ENCODE peak calls at places on chromosomes 3 and 15, in six cellular contexts. X is IMR-90, D is neuronal stem cell, A is mesenchymal stem cell, Y is H9, O is H1. M is an unnamed sample.

GRCh38 chr3:139676634-139677197 is 1.1 kb downstream of the NMNAT3 start:
- DNase-seq in X (no peak), A (no peak), O (no peak), D (no peak), Y (no peak), M (no peak)

GRCh38 chr3:35727179-35727578 is 87.9 kb downstream of the ARPP21 start:
- DNase-seq in D (no peak), O (no peak), A (no peak), Y (no peak), X (no peak), M (no peak)

GRCh38 chr15:67382723-67383122 is 128.1 kb downstream of the IQCH start:
- DNase-seq in A (no peak), X (no peak), Y (no peak), D (no peak), O (no peak), M (no peak)

GRCh38 chr15:67109141-67110034 is 44.0 kb downstream of the SMAD3 start:
- DNase-seq in A (peak; percentile 99), O (no peak), X (peak; percentile 99), D (no peak), Y (no peak), M (peak; percentile 65)

GRCh38 chr3:61315874-61316273 is 64.6 kb upstream of the FHIT start:
- DNase-seq in Y (peak; percentile 68), A (peak; percentile 2), O (no peak), D (peak; percentile 11), X (no peak), M (peak; percentile 70)

GRCh38 chr3:39279745-39280517 is at the start of gene CX3CR1:
- DNase-seq in A (no peak), D (no peak), X (no peak), O (no peak), Y (no peak), M (no peak)

GRCh38 chr15:60760646-60761504 is 281.9 kb upstream of the ICE2 start:
- DNase-seq in Y (no peak), X (peak; percentile 65), O (no peak), D (no peak), A (peak; percentile 78), M (no peak)

GRCh38 chr3:130821821-130822220 is 72.1 kb upstream of the ATP2C1 start:
- DNase-seq in A (no peak), O (no peak), X (no peak), D (no peak), Y (no peak), M (no peak)

GRCh38 chr15:39338251-39338650 is 242.6 kb upstream of the THBS1 start:
- DNase-seq in A (no peak), O (no peak), D (no peak), X (no peak), Y (no peak), M (no peak)

GRCh38 chr3:39962566-39962965 is 153.2 kb downstream of the MYRIP start:
- DNase-seq in A (no peak), Y (no peak), O (no peak), X (no peak), D (no peak), M (no peak)

GRCh38 chr3:129556358-129556695 is 13.4 kb downstream of the H1-8 start:
- DNase-seq in X (no peak), Y (no peak), O (no peak), A (no peak), D (no peak), M (no peak)

GRCh38 chr3:14836049-14836468 is 17.3 kb downstream of the FGD5 start:
- DNase-seq in D (no peak), A (no peak), Y (no peak), O (no peak), X (no peak), M (no peak)

GRCh38 chr3:64387688-64388087 is 162.4 kb upstream of the PRICKLE2 start:
- DNase-seq in O (no peak), D (no peak), X (no peak), Y (no peak), A (no peak), M (no peak)

GRCh38 chr3:23099677-23100076 is 103.5 kb upstream of the UBE2E2 start:
- DNase-seq in O (no peak), Y (no peak), D (no peak), A (no peak), X (no peak), M (no peak)

GRCh38 chr3:45962033-45962432 is 18.8 kb downstream of the CXCR6 start:
- DNase-seq in A (no peak), X (no peak), O (no peak), D (no peak), Y (no peak), M (no peak)

GRCh38 chr3:107412376-107412775 is 35.1 kb downstream of the CCDC54 start:
- DNase-seq in O (no peak), Y (no peak), A (no peak), X (peak; percentile 49), D (no peak), M (no peak)

GRCh38 chr3:70970136-70970535 is 613.4 kb downstream of the FOXP1 start:
- DNase-seq in Y (no peak), X (no peak), D (no peak), A (no peak), O (no peak), M (no peak)

GRCh38 chr3:28241221-28242160 is at the start of gene CMC1:
- DNase-seq in X (peak; percentile 94), A (peak; percentile 95), D (peak; percentile 93), O (peak; percentile 94), Y (peak; percentile 98), M (peak; percentile 99)

GRCh38 chr3:138898301-138898700 is 48.6 kb downstream of the FOXL2 start:
- DNase-seq in A (no peak), D (no peak), Y (no peak), X (peak; percentile 57), O (no peak), M (no peak)

GRCh38 chr15:83709246-83709645 is 55.3 kb downstream of the ADAMTSL3 start:
- DNase-seq in O (no peak), D (no peak), X (peak; percentile 38), A (no peak), Y (no peak), M (no peak)

GRCh38 chr3:80445053-80445452 is 677.3 kb upstream of the ROBO1 start:
- DNase-seq in A (no peak), Y (no peak), O (no peak), X (no peak), D (no peak), M (no peak)

GRCh38 chr3:71728632-71729342 is 3.6 kb upstream of the EIF4E3 start:
- DNase-seq in A (peak; percentile 56), O (no peak), Y (peak; percentile 84), X (no peak), D (peak; percentile 69), M (peak; percentile 97)

GRCh38 chr3:42122261-42123011 is 31.3 kb downstream of the TRAK1 start:
- DNase-seq in A (no peak), Y (no peak), D (no peak), O (no peak), X (no peak), M (peak; percentile 19)

DNA sequence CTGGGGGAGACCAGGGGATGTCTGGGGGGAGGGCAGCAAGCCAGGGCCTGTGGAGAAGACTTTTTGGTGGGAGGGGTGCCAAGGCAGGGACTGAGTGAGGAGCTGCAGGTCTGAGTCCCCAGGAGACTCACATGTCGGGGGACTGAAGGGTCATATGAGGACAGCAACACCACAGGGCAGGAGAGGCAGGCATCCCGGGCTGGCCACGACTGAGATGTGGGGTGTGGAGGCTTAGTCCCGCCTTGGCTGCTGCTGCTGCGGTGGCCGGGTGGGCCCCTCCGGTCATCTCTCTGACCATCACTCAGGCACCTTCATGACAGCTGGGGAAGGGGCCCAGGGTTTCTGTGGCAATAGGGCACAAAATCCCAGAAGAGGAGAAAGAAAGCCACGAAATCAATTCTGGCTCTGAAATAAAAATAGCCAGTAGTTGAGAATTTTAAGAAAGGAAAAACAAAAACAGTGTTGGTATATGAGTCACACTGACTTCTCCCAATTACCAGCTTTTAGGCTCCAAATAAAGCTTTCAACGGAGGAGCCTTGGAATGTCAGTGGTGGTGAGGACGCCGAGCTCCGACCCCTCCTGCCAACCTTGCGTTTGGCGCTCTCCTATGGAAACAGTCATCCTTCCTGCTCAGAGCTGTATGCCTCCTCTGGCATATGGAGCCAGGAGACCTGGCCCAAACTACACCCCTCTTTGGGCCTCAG is 52.9 kb upstream of the ITGA11 start:
- DNase-seq in O (no peak), Y (no peak), X (peak; percentile 59), D (no peak), A (peak; percentile 61), M (no peak)
- H2BK15ac ChIP-seq in O (no peak overlapping the region), Y (no peak overlapping the region), X (peak overlapping the region; percentile 64), D (no peak overlapping the region), A (peak overlapping the region; percentile 56), M (no peak overlapping the region)

DNA sequence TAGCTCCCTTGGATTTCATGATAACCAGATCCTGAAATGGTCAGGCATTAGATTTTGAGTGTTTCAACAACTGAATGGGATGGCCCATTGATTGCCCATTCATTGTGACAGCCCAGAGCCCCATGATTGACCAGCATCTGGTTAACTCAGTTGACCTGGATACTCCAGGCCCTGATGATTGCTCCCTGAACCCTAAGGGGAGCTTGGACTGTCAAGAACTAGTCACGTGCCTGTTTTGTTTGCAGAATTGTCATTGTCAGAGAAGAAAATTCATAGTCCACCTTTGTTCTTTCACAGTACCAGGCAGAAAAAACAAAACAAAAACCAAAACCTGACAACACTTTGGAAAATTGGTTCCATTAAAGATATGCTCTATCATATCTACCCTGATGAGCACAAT is 241.3 kb upstream of the ONECUT1 start:
- DNase-seq in O (no peak), D (no peak), X (no peak), A (no peak), Y (no peak), M (no peak)
- H3K4me2 ChIP-seq in O (no peak overlapping the region), D (no peak overlapping the region), X (no peak overlapping the region), A (no peak overlapping the region), Y (no peak overlapping the region), M (no peak overlapping the region)

DNA sequence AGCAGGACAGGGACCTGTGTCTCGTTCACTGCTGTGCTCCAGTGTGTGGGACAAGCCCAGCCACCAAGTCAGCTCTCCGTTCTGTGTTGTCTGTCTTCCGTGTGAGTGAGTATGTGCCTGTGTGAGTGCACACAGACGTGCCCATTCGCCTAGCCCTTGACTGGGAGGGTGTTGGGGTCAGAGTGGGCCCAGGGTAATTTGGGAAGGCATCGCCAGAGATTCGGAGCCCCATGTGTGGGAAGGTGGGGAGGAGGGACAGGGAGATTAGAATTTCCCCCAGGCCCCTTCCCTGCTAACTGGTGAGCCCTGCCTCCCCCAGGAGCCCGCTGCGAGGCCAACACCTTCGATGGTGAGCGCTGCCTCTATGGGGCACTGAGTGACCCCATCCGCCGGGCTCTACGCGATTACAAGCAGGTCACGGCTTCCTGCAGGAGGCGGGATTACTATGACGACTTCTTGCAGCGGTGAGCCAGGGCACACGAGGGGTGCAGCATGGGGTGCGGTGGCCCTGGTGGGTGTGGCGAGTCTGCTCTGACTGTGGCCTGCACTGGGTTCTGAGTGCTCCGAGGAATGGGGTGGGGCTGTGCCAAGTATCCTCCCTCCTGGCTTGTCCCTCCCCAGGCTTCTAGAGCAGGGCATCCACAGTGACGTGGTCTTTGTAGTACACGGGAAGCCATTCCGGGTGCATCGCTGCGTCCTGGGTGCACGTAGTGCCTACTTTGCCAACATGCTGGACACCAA is 3.1 kb downstream of the ABTB1 start:
- DNase-seq in Y (peak; percentile 27), O (no peak), A (no peak), D (no peak), X (no peak), M (no peak)
- H2BK15ac ChIP-seq in Y (no peak overlapping the region), O (no peak overlapping the region), A (no peak overlapping the region), D (no peak overlapping the region), X (no peak overlapping the region), M (no peak overlapping the region)

DNA sequence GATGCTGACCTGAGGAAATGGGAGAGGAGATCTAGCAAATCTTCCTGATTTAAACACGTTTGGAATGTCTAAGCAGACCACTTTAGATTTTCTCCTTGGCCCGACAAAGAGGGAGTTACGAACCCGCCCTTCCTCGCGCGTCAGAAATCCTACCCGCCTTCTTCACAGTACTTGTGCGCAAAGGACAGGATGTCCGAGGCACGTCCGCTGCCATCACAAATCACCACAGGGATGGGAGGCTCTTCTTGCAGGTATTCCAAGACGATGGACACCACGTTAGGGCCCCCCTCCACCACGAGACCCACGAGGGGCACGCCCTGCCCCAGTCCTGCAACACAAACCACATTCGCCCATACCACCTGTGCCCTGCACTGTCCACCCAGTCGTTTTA is 38.6 kb downstream of the TRPM1 start:
- DNase-seq in A (no peak), X (no peak), D (no peak), O (no peak), Y (no peak), M (no peak)
- H3K4me2 ChIP-seq in A (no peak overlapping the region), X (no peak overlapping the region), D (no peak overlapping the region), O (no peak overlapping the region), Y (no peak overlapping the region), M (no peak overlapping the region)